ENCODE peak calls at places on chromosome 1, in four cellular contexts. F, S, Y and P are unnamed samples.

GRCh38 chr1:227330279-227330678 is 12.0 kb upstream of the CDC42BPA start:
- DNase-seq in S (no peak), Y (no peak), F (no peak), P (no peak)

GRCh38 chr1:29623501-29623900 is 387.2 kb downstream of the PTPRU start:
- DNase-seq in Y (no peak), S (no peak), F (no peak), P (no peak)

GRCh38 chr1:26579662-26580061 is 50.1 kb downstream of the RPS6KA1 start:
- DNase-seq in S (peak), Y (no peak), F (no peak), P (no peak)

GRCh38 chr1:8985915-8986813 is 40.1 kb downstream of the SLC2A7 start:
- DNase-seq in F (no peak), S (no peak), Y (peak), P (no peak)

GRCh38 chr1:240027059-240027462 is 64.6 kb upstream of the FMN2 start:
- DNase-seq in F (peak), S (no peak), Y (peak), P (peak)

GRCh38 chr1:168491527-168492164 is 52.2 kb downstream of the XCL2 start:
- DNase-seq in F (no peak), S (no peak), Y (peak), P (no peak)

GRCh38 chr1:1528639-1529267 is 11.7 kb downstream of the TMEM240 start:
- DNase-seq in S (no peak), F (no peak), Y (no peak), P (peak)

GRCh38 chr1:94236630-94237290 is 624 bp downstream of the ARHGAP29 start:
- DNase-seq in F (no peak), Y (no peak), S (no peak), P (no peak)

GRCh38 chr1:180213401-180214177 is 16.5 kb upstream of the LHX4 start:
- DNase-seq in S (peak), Y (no peak), F (peak), P (no peak)

GRCh38 chr1:151970128-151970527 is 23.5 kb downstream of the S100A10 start:
- DNase-seq in S (no peak), Y (no peak), F (no peak), P (no peak)

DNA sequence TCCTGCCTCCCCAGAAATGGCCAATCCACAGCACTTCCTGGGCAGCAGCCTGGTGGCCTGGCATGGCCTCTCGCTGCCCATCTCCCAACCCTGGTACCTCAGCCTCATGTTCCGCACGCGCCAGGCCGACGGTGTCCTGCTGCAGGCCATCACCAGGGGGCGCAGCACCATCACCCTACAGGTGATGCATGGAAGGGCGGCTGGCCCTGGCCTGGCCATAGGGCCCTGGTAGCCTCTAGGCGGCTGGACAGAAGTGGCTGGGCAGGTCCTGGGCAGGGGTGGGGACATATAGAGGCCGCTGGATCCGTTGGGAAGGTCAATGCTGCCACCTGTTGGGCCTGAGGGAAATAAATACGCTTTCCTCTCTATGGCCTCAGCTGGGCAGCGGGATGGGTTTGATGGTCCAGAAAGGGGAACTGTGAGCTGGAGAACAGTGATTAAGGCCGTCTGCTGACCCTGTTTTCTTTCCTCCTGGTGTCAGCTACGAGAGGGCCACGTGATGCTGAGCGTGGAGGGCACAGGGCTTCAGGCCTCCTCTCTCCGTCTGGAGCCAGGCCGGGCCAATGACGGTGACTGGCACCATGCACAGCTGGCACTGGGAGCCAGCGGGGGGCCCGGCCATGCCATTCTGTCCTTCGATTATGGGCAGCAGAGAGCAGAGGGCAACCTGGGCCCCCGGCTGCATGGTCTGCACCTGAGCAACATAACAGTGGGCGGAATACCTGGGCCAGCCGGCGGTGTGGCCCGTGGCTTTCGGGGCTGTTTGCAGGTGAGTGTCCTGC is 14.4 kb downstream of the CELSR2 start:
- DNase-seq in S (peak), Y (peak), F (peak), P (peak)
- TF ChIP-seq ZBTB33 in S (peak), Y (peak), F (peak), P (peak)

GRCh38 chr1:54794401-54795099 is 6.6 kb downstream of the TTC22 start:
- DNase-seq in F (no peak), S (no peak), Y (peak), P (no peak)
- H3K4me3 ChIP-seq in F (no peak), S (no peak), Y (no peak), P (no peak)

DNA sequence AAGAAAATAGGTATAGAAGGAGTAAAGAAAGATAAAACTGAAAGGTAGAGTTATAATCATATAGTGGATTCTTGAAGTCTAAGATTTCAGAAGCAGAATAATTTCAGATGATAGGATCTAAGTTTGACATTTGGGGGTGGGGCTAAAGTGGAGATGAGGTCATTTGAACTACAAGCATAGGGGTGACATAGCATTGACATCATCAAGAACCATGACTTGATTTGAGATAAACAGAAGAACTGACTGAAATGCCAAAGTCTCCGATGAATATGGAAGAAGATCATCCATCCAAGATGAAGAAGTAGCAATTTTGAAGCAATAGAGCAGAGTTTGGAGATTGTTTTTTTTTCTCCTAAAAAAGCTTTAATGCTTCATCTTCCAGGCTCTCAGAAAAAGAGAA is 122.3 kb downstream of the MACF1 start:
- DNase-seq in F (peak), Y (no peak), S (no peak), P (no peak)
- TF ChIP-seq RFX5 in F (no peak), Y (no peak), S (no peak), P (no peak)

GRCh38 chr1:116906812-116907211 is 2.9 kb upstream of the PTGFRN start:
- DNase-seq in F (no peak), S (no peak), Y (no peak), P (no peak)
- TF ChIP-seq ZBTB33 in F (no peak), S (no peak), Y (no peak), P (no peak)

GRCh38 chr1:192160186-192160585 is 1.9 kb downstream of the RGS18 start:
- DNase-seq in S (no peak), Y (no peak), F (no peak), P (no peak)

GRCh38 chr1:192157067-192157466 is 1.2 kb upstream of the RGS18 start:
- DNase-seq in Y (no peak), S (no peak), F (no peak), P (no peak)

GRCh38 chr1:192158181-192158580 is at the start of gene RGS18:
- DNase-seq in F (no peak), S (peak), Y (no peak), P (no peak)

GRCh38 chr1:192159769-192160168 is 1.5 kb downstream of the RGS18 start:
- DNase-seq in Y (no peak), F (no peak), S (no peak), P (no peak)

DNA sequence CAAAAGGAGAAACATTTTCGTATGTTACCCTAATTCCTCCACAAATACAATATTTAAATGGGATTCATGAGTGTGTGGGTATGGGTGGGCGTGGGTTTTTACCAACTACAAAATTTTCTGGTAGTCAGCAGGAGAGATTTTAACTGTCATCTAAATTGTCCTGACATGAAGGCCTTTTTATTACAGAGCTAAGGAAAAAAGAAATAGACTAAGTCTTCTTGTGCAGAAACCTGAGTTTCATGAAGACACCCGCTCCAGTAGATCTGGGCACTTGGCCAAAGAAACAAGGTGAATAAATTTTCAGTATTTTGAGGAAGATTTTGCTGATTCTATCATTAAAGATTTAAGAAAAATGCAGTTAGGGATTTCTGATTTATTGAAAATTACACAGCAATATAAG is 772 bp downstream of the RGS18 start:
- DNase-seq in S (no peak), F (no peak), Y (no peak), P (no peak)
- H3K4me3 ChIP-seq in S (no peak), F (no peak), Y (no peak), P (no peak)

GRCh38 chr1:91803847-91804545 is 82.0 kb downstream of the TGFBR3 start:
- DNase-seq in Y (no peak), F (no peak), S (peak), P (no peak)
- TF ChIP-seq RFX5 in Y (no peak), F (no peak), S (no peak), P (no peak)

GRCh38 chr1:150093805-150094204 is 26.2 kb downstream of the VPS45 start:
- DNase-seq in S (no peak), F (no peak), Y (no peak), P (no peak)
- TF ChIP-seq ZBTB33 in S (no peak), F (no peak), Y (no peak), P (no peak)

GRCh38 chr1:44811714-44812151 is 3.4 kb downstream of the BTBD19 start:
- DNase-seq in F (no peak), Y (no peak), S (no peak), P (peak)

GRCh38 chr1:44808938-44809917 is 905 bp downstream of the BTBD19 start:
- DNase-seq in S (peak), Y (peak), F (peak), P (no peak)

GRCh38 chr1:44808063-44808937 is at the start of gene BTBD19:
- DNase-seq in F (peak), Y (peak), S (no peak), P (peak)

GRCh38 chr1:44811234-44811633 is 2.9 kb downstream of the BTBD19 start:
- DNase-seq in S (no peak), Y (no peak), F (no peak), P (no peak)

GRCh38 chr1:44810101-44810761 is 1.9 kb downstream of the BTBD19 start:
- DNase-seq in F (no peak), S (peak), Y (no peak), P (no peak)
- H3K4me3 ChIP-seq in F (no peak), S (no peak), Y (no peak), P (peak)

GRCh38 chr1:16032388-16033100 is 10.7 kb downstream of the CLCNKA start:
- DNase-seq in F (peak), S (no peak), Y (peak), P (peak)
- TF ChIP-seq RFX5 in F (no peak), S (no peak), Y (no peak), P (no peak)